ENCODE peak calls at places on chromosomes 3 and 15, in nine cellular contexts. Z, W, C, A, O, J, Y, S and I are unnamed samples.

GRCh38 chr15:54707805-54708752 is 488.7 kb downstream of the RSL24D1 start:
- DNase-seq in S (no peak), Y (no peak), A (no peak), Z (no peak), O (no peak), C (no peak), W (no peak), J (peak), I (no peak)

GRCh38 chr3:197397812-197398211 is 99.4 kb upstream of the DLG1 start:
- DNase-seq in A (no peak), S (no peak), W (no peak), J (no peak), C (no peak), Y (no peak), O (no peak), Z (no peak), I (no peak)

GRCh38 chr15:38129531-38130199 is 123.0 kb upstream of the SPRED1 start:
- DNase-seq in S (peak), O (no peak), Z (no peak), C (no peak), J (no peak), Y (no peak), A (peak), W (peak), I (no peak)

GRCh38 chr3:146605106-146605505 is at the start of gene PLSCR5:
- DNase-seq in C (no peak), O (no peak), Y (no peak), J (no peak), W (no peak), Z (no peak), S (no peak), A (no peak), I (no peak)

GRCh38 chr15:55196011-55196410 is 730 bp downstream of the RSL24D1 start:
- DNase-seq in J (no peak), A (peak), W (no peak), Y (no peak), S (no peak), C (no peak), O (no peak), Z (no peak), I (no peak)

GRCh38 chr3:108311797-108312196 is 15.4 kb downstream of the HHLA2 start:
- DNase-seq in S (no peak), Z (peak), O (no peak), A (no peak), J (peak), Y (no peak), C (no peak), W (no peak), I (no peak)

GRCh38 chr3:9976736-9977709 is 9.6 kb downstream of the EMC3 start:
- DNase-seq in C (no peak), O (no peak), W (peak), S (peak), J (no peak), Y (no peak), A (peak), Z (no peak), I (no peak)

GRCh38 chr15:60520825-60521368 is 42.0 kb upstream of the ICE2 start:
- DNase-seq in C (peak), S (peak), O (peak), Z (peak), Y (no peak), A (peak), W (peak), J (peak), I (peak)

GRCh38 chr3:159766563-159767185 is 222.0 kb upstream of the IL12A start:
- DNase-seq in Z (peak), J (peak), O (no peak), A (peak), S (peak), Y (no peak), W (peak), C (no peak), I (no peak)

GRCh38 chr3:143158549-143158988 is 39.0 kb downstream of the CHST2 start:
- DNase-seq in O (no peak), A (peak), J (no peak), W (peak), C (no peak), S (no peak), Z (no peak), Y (no peak), I (no peak)

GRCh38 chr3:24810881-24811280 is 316.2 kb upstream of the THRB start:
- DNase-seq in O (no peak), Y (no peak), S (no peak), W (no peak), C (no peak), A (no peak), J (no peak), Z (no peak), I (no peak)

GRCh38 chr3:173993299-173993698 is 595.8 kb downstream of the NLGN1 start:
- DNase-seq in Z (peak), W (no peak), Y (no peak), J (no peak), S (no peak), A (peak), C (no peak), O (no peak), I (no peak)

GRCh38 chr3:98589331-98589870 is 4.0 kb downstream of the CPOX start:
- DNase-seq in C (no peak), Z (no peak), O (no peak), S (no peak), Y (no peak), W (no peak), A (no peak), J (no peak), I (no peak)

GRCh38 chr3:194255252-194256039 is 95.7 kb downstream of the CPN2 start:
- DNase-seq in O (no peak), J (no peak), Y (no peak), A (no peak), S (peak), W (no peak), C (no peak), Z (no peak), I (peak)

GRCh38 chr3:88467191-88467590 is 317.4 kb downstream of the C3orf38 start:
- DNase-seq in W (no peak), J (peak), A (no peak), C (no peak), S (no peak), O (no peak), Y (no peak), Z (peak), I (no peak)

GRCh38 chr3:24235121-24235520 is 259.5 kb downstream of the THRB start:
- DNase-seq in Z (no peak), A (no peak), J (no peak), C (no peak), S (no peak), O (no peak), W (peak), Y (no peak), I (no peak)